ENCODE peak calls at places on chromosomes 11 and 22, in five cellular contexts. K is PC-9, N is HCT116, H is GM23248, A is MM.1S. X is an unnamed sample.

GRCh38 chr11:134024420-134025085 is 44.3 kb upstream of the JAM3 start:
- DNase-seq in K (no peak), N (no peak), H (peak; percentile 91), A (no peak), X (peak; percentile 49)

GRCh38 chr11:126414615-126415014 is 59.1 kb downstream of the ST3GAL4 start:
- DNase-seq in K (peak; percentile 69), N (no peak), H (peak; percentile 8), A (no peak), X (no peak)

GRCh38 chr22:46935506-46936377 is 173.3 kb downstream of the TBC1D22A start:
- DNase-seq in K (no peak), N (no peak), H (peak; percentile 5), A (no peak), X (no peak)

GRCh38 chr22:23251445-23252093 is 71.3 kb downstream of the BCR start:
- DNase-seq in K (no peak), N (peak; percentile 12), H (peak; percentile 74), A (no peak), X (peak; percentile 15)

GRCh38 chr11:121553367-121553766 is 100.6 kb upstream of the SORL1-AS1 start:
- DNase-seq in K (no peak), N (no peak), H (no peak), A (no peak), X (no peak)

GRCh38 chr11:24687748-24688147 is 190.9 kb downstream of the LUZP2 start:
- DNase-seq in K (no peak), N (no peak), H (no peak), A (no peak), X (no peak)

GRCh38 chr11:114162719-114163123 is 103.2 kb downstream of the ZBTB16 start:
- DNase-seq in K (peak; percentile 45), N (no peak), H (peak; percentile 96), A (no peak), X (peak; percentile 93)

GRCh38 chr22:25057013-25057881 is 104.7 kb downstream of the KIAA1671 start:
- DNase-seq in K (no peak), N (peak; percentile 29), H (peak; percentile 52), A (peak; percentile 64), X (no peak)

GRCh38 chr22:30880847-30881246 is 87.7 kb downstream of the MORC2 start:
- DNase-seq in K (no peak), N (no peak), H (no peak), A (no peak), X (no peak)

GRCh38 chr11:16217631-16218030 is 138.7 kb downstream of the SOX6 start:
- DNase-seq in K (no peak), N (no peak), H (no peak), A (no peak), X (peak; percentile 63)

GRCh38 chr11:119350302-119350701 is 3.8 kb upstream of the MFRP start:
- DNase-seq in K (no peak), N (no peak), H (no peak), A (no peak), X (no peak)
- H2AFZ ChIP-seq in K (no peak overlapping the region), N (no peak overlapping the region), H (no peak overlapping the region), A (no peak overlapping the region), X (no peak overlapping the region)

DNA sequence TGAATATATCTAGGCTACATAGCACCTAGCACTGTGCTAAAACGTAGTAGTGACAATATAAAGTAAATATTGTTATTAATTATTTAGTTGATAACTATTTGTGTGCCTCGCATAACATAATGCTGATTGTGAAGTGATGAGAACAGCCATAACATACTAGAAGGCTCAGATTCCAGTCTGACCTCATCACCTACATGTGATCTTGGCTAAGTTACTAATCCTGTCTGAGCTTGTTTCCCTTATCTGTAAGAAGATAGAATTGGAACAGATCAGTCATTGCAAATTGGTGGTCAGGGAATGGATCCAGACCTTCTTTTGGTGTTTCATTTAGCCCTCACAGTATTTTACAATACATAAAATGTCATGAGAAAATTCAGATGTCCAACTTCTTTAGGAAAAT is 103.4 kb upstream of the SEZ6L start:
- DNase-seq in K (no peak), N (no peak), H (no peak), A (no peak), X (no peak)
- H2AFZ ChIP-seq in K (no peak overlapping the region), N (no peak overlapping the region), H (no peak overlapping the region), A (no peak overlapping the region), X (no peak overlapping the region)

GRCh38 chr11:75380245-75380644 is 19.1 kb upstream of the RPS3 start:
- DNase-seq in K (no peak), N (no peak), H (no peak), A (no peak), X (no peak)
- H2AFZ ChIP-seq in K (no peak overlapping the region), N (peak overlapping the region; percentile 28), H (no peak overlapping the region), A (no peak overlapping the region), X (no peak overlapping the region)

DNA sequence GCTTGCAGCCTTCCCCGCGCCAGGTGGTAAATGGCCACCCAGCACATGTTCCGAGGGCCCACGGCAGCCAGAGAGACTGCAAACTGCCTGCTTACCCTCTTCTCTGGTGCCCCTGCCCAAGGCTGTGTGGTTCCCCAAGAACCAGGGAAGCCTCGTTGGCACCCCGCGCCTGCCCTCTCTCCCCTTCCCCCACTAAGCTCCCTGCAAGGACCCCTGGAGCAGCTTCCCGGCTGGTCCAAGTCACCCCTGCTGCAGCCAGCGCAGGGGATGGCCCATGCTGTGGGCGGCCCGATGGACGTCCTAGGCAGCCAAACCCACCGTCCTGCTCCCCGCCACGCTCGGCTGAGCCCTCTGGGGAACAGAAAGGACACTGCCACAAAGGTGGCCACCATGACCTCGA is 30.2 kb downstream of the MACROD1 start:
- DNase-seq in K (no peak), N (no peak), H (no peak), A (no peak), X (no peak)
- H2AFZ ChIP-seq in K (no peak overlapping the region), N (no peak overlapping the region), H (no peak overlapping the region), A (no peak overlapping the region), X (no peak overlapping the region)

GRCh38 chr22:40635940-40636379 is 559 bp downstream of the MRTFA start:
- DNase-seq in K (no peak), N (no peak), H (peak; percentile 34), A (peak; percentile 41), X (no peak)
- H2AFZ ChIP-seq in K (peak overlapping the region; percentile 79), N (no peak overlapping the region), H (peak overlapping the region; percentile 63), A (peak overlapping the region; percentile 87), X (peak overlapping the region; percentile 66)

GRCh38 chr22:49826603-49827306 is 918 bp downstream of the BRD1 start:
- DNase-seq in K (no peak), N (no peak), H (peak; percentile 78), A (peak; percentile 40), X (peak; percentile 25)
- H2AFZ ChIP-seq in K (peak overlapping the region; percentile 74), N (no peak overlapping the region), H (peak overlapping the region; percentile 18), A (no peak overlapping the region), X (no peak overlapping the region)

DNA sequence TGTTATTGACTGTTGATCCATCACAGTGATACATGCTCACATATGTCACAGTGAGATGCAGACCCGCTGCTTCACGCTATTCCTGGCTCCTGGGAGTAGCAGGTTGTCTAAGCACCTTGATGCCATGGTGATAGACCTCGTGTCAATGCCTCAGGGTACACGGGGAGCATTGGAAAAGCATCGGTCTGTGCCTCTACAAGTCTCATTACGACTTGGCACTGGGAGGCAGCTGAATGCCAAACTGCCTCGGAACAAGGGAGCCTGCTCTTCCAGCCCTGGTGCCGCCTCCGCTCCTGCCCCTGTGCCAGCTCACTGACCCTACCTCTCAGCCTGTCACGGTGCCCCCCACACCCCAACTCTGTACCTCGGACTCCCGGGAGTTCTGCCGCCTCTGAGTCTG is 1.6 kb upstream of the NFAM1 start:
- DNase-seq in K (no peak), N (no peak), H (no peak), A (no peak), X (no peak)
- H2AFZ ChIP-seq in K (no peak overlapping the region), N (no peak overlapping the region), H (no peak overlapping the region), A (no peak overlapping the region), X (no peak overlapping the region)

GRCh38 chr11:8205566-8205965 is 36.7 kb upstream of the RIC3 start:
- DNase-seq in K (no peak), N (no peak), H (no peak), A (no peak), X (no peak)

GRCh38 chr11:8204596-8204995 is 35.8 kb upstream of the RIC3 start:
- DNase-seq in K (no peak), N (no peak), H (no peak), A (no peak), X (no peak)

GRCh38 chr11:8203980-8204379 is 35.2 kb upstream of the RIC3 start:
- DNase-seq in K (no peak), N (no peak), H (no peak), A (no peak), X (no peak)

GRCh38 chr11:8207080-8208000 is 38.5 kb upstream of the RIC3 start:
- DNase-seq in K (no peak), N (no peak), H (peak; percentile 57), A (no peak), X (peak; percentile 41)

GRCh38 chr11:8206251-8207079 is 37.6 kb upstream of the RIC3 start:
- DNase-seq in K (no peak), N (no peak), H (no peak), A (no peak), X (peak; percentile 20)
- H2AFZ ChIP-seq in K (no peak overlapping the region), N (no peak overlapping the region), H (no peak overlapping the region), A (no peak overlapping the region), X (peak overlapping the region; percentile 49)

GRCh38 chr11:69699213-69699612 is 4.6 kb downstream of the FGF19 start:
- DNase-seq in K (no peak), N (no peak), H (peak; percentile 44), A (no peak), X (no peak)
- H2AFZ ChIP-seq in K (no peak overlapping the region), N (no peak overlapping the region), H (peak overlapping the region; percentile 10), A (no peak overlapping the region), X (no peak overlapping the region)